ENCODE peak calls at places on chromosomes 5 and 9, in five cellular contexts. J is GM23338, Z is SK-N-SH, M is MM.1S, W is HCT116. G is an unnamed sample.

GRCh38 chr9:79215819-79216218 is 355.9 kb upstream of the TLE4 start:
- DNase-seq in J (no peak), Z (no peak), M (no peak), W (no peak), G (no peak)

GRCh38 chr5:177128551-177128976 is 5.0 kb upstream of the NSD1 start:
- DNase-seq in J (no peak), Z (no peak), M (no peak), W (no peak), G (no peak)

GRCh38 chr9:138073408-138073807 is 195.8 kb downstream of the CACNA1B start:
- DNase-seq in J (no peak), Z (peak; percentile 7), M (no peak), W (no peak), G (no peak)

GRCh38 chr9:134424818-134425217 is 98.6 kb downstream of the RXRA start:
- DNase-seq in J (no peak), Z (no peak), M (no peak), W (no peak), G (no peak)

GRCh38 chr5:144205141-144205551 is 34.5 kb downstream of the KCTD16 start:
- DNase-seq in J (peak; percentile 80), Z (peak; percentile 65), M (no peak), W (no peak), G (no peak)

GRCh38 chr9:20838218-20838617 is 154.2 kb downstream of the FOCAD start:
- DNase-seq in J (no peak), Z (no peak), M (no peak), W (no peak), G (no peak)

GRCh38 chr5:42813533-42813932 is 1.8 kb upstream of the SELENOP start:
- DNase-seq in J (peak; percentile 84), Z (no peak), M (no peak), W (no peak), G (no peak)

GRCh38 chr5:140259509-140259908 is 43.4 kb downstream of the PFDN1 start:
- DNase-seq in J (peak; percentile 23), Z (no peak), M (no peak), W (peak; percentile 76), G (no peak)

GRCh38 chr5:179278546-179278945 is 66.7 kb downstream of the ADAMTS2 start:
- DNase-seq in J (peak; percentile 30), Z (no peak), M (no peak), W (no peak), G (no peak)

GRCh38 chr5:125695994-125696679 is 727.1 kb upstream of the GRAMD2B start:
- DNase-seq in J (no peak), Z (peak; percentile 31), M (no peak), W (peak; percentile 7), G (no peak)

GRCh38 chr5:175718401-175719108 is 60.7 kb downstream of the HRH2 start:
- DNase-seq in J (peak; percentile 76), Z (no peak), M (peak; percentile 58), W (peak; percentile 16), G (peak; percentile 27)
- TF ChIP-seq CTCF in J (peak; percentile 91), Z (peak; percentile 51), M (peak; percentile 84), W (peak; percentile 86), G (peak; percentile 87)

GRCh38 chr9:33202018-33202417 is 34.9 kb upstream of the B4GALT1 start:
- DNase-seq in J (no peak), Z (no peak), M (peak; percentile 64), W (no peak), G (no peak)

GRCh38 chr9:33193818-33194217 is 26.7 kb upstream of the B4GALT1 start:
- DNase-seq in J (no peak), Z (no peak), M (no peak), W (no peak), G (no peak)

GRCh38 chr9:33197279-33197678 is 30.1 kb upstream of the B4GALT1 start:
- DNase-seq in J (no peak), Z (no peak), M (no peak), W (no peak), G (no peak)

GRCh38 chr9:33196736-33197135 is 29.6 kb upstream of the B4GALT1 start:
- DNase-seq in J (no peak), Z (no peak), M (no peak), W (no peak), G (no peak)

DNA sequence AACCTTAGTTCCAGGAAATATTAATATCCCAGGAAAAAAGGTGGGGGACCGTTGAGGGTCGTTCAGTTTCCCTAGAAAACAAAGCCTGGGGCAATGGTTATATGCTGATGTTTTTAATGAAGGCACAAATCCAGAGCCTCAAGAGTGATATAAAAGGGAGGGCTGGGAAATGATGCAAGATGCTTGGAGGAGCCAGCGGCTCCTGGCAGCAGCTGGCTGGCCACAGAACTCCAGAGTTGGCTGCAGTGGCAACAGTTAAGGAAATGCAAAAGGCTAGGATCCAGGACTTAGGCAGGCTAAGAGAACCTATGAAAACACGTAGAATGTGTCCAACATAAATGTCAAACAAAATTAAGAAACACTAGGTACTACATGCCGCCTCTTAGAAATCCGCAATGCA is 31.0 kb upstream of the B4GALT1 start:
- DNase-seq in J (no peak), Z (no peak), M (no peak), W (no peak), G (no peak)
- H2AFZ ChIP-seq in J (peak overlapping the region; percentile 23), Z (no peak overlapping the region), M (no peak overlapping the region), W (no peak overlapping the region), G (no peak overlapping the region)

GRCh38 chr5:110880413-110880812 is 141.6 kb downstream of the SLC25A46 start:
- DNase-seq in J (no peak), Z (no peak), M (no peak), W (no peak), G (no peak)
- TF ChIP-seq EZH2phosphoT487 in J (no peak), Z (no peak), M (no peak), W (no peak), G (no peak)

DNA sequence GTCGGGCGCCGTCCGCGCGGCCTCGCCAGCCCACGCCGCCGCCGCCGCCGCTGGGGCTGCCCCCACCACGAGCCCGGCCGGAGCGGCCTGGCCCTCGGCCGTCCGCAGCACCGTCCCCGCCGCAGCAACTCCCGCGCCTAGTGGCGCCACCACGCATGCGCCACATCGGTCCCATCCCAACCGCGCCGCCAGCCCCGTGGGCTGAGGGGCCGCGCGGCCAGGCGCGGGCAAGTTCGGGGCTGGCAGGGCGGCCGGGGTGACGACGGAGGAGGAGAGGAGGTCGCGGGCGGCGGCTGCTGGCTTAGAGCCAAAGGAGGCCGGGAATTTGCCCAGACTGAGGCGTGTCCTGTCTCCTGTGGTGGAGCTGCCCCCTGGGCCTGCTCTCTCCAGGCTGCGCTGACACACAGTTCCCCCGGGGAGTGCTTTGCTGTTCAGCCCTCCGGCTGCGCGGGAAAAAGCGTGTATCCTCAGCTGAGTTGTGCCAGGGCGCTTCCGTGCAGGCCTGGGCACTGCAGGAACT is at the start of gene TUSC1:
- DNase-seq in J (peak; percentile 67), Z (peak; percentile 92), M (peak; percentile 52), W (no peak), G (no peak)
- TF ChIP-seq CTCF in J (no peak), Z (no peak), M (no peak), W (no peak), G (no peak)

DNA sequence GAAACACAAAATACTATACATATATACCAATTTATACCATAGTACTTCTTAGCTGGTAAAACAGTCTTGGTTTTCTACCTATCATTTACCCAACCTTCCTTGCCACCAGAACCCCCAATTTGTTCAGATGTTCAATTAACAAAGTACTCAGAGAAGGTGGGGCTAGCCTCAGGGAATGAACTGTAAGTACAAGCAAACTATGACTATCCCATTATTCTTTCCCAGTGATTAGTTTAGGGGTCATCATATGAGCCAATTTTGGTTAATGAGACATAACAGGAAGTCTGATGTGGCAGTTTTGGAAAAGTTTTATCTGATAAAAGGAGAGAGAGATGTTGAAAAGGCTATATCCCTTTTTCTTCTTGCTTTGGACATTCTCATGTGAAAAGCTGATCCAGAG is 125.8 kb downstream of the DTWD2 start:
- DNase-seq in J (no peak), Z (no peak), M (no peak), W (no peak), G (no peak)
- H2AFZ ChIP-seq in J (no peak overlapping the region), Z (peak overlapping the region; percentile 1), M (no peak overlapping the region), W (no peak overlapping the region), G (no peak overlapping the region)

GRCh38 chr5:150163547-150164059 is 3.0 kb upstream of the CDX1 start:
- DNase-seq in J (peak; percentile 57), Z (no peak), M (no peak), W (no peak), G (no peak)
- TF ChIP-seq EZH2phosphoT487 in J (no peak), Z (no peak), M (no peak), W (no peak), G (no peak)

DNA sequence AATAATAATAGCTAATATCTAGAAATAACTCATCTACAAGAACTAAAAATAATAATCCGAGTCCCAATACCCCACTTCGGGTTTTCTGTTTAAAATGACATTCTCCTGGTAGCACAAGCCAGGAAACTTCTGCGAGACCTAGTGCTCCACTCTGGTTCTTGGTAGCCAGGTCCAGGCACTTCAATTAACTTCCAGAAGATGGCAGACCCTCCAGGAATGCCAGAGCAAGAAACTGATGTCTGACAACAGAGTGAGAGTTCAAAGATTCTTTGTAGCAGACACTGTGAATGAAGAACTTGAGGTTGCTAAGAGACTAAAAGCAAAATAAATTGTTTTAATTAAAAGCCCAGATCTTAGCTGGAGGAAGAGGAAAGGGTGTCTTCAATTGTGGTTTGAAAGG is 1963.3 kb upstream of the CDH9 start:
- DNase-seq in J (peak; percentile 44), Z (no peak), M (no peak), W (no peak), G (no peak)
- TF ChIP-seq CTCF in J (peak; percentile 61), Z (no peak), M (no peak), W (no peak), G (no peak)

DNA sequence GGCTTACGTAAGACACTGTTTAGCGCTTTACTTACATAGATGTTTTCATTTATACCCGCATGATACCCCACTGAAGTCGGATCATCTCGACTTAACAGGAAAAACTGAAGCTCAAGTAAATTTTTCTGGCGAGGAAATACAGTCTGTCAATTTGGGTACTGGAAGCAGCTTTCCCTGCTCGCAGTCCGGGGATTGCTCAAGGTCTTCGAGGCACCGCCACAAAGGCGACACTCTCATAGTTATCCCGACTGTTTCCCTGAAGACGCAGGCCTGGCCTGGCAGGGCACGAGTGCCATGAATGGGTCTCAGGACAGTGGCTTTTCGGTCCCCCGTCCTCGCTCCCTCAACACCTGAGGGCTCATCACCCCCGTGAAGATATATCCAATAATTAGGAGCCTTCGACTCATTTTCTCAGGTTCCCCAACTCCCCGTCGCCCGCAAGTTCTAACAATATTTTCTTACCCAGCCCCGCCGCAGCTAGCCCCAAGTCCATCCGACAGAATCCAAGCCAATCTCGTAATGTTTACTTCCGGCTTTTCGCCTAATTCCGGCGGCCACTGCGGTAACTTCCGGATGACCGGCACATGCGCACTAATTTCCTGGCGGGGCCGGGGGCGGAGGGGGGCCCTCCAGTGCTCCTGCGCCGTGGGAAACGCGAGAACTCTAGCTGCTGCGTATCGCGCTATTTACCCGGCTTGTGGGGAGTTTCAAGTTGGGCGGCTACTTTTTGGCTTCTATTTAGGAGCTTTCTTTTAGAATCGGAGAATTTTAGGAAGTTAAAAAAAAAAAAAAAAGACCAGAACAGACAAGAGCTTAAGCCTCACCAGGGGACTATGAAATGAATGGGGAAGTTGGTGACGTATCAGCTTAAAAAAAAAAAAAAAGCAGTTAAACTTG is at the start of gene SLU7:
- DNase-seq in J (peak; percentile 97), Z (peak; percentile 89), M (peak; percentile 93), W (peak; percentile 86), G (peak; percentile 95)
- H2AFZ ChIP-seq in J (peak within 1 kb of the TSS; percentile 74), Z (peak within 1 kb of the TSS; percentile 81), M (peak within 1 kb of the TSS; percentile 84), W (peak within 1 kb of the TSS; percentile 44), G (peak within 1 kb of the TSS; percentile 91)

G was measured in OCI-LY7.